ENCODE peak calls at places on chromosomes 7 and 10, in nine cellular contexts. K, S, N, Q, Y, T, R, E and H are unnamed samples.

GRCh38 chr7:142917447-142917846 is 16.1 kb downstream of the TRPV5 start:
- DNase-seq in R (no peak), E (no peak), N (no peak), S (no peak), K (no peak), T (no peak), Y (no peak), Q (no peak), H (no peak)

GRCh38 chr10:33009244-33010131 is 51.5 kb upstream of the ITGB1 start:
- DNase-seq in K (no peak), Y (no peak), S (no peak), T (no peak), R (no peak), N (no peak), E (no peak), Q (no peak), H (peak)

GRCh38 chr10:96842896-96843723 is 11.0 kb downstream of the LCOR start:
- DNase-seq in Q (no peak), S (no peak), E (no peak), T (no peak), K (no peak), Y (no peak), N (no peak), R (no peak), H (no peak)

GRCh38 chr7:22861576-22861975 is 38.9 kb upstream of the TOMM7 start:
- DNase-seq in E (no peak), K (no peak), T (no peak), Y (no peak), N (no peak), Q (no peak), S (no peak), R (no peak), H (no peak)

GRCh38 chr10:99573806-99574205 is 41.1 kb downstream of the NKX2-3 start:
- DNase-seq in E (no peak), K (no peak), S (no peak), T (no peak), R (no peak), Q (no peak), N (no peak), Y (no peak), H (no peak)

GRCh38 chr10:97043563-97043855 is 142.2 kb downstream of the SLIT1 start:
- DNase-seq in R (no peak), E (no peak), K (no peak), Q (no peak), S (no peak), N (no peak), T (no peak), Y (no peak), H (no peak)

GRCh38 chr7:2647594-2648172 is 15.9 kb downstream of the TTYH3 start:
- DNase-seq in N (no peak), E (no peak), R (no peak), Y (no peak), T (no peak), S (no peak), Q (no peak), K (no peak), H (no peak)

GRCh38 chr7:106485031-106485551 is 175.9 kb downstream of the CCDC71L start:
- DNase-seq in N (no peak), R (peak), K (no peak), Q (no peak), E (peak), Y (peak), T (no peak), S (no peak), H (peak)

GRCh38 chr10:77943086-77943901 is 16.7 kb upstream of the DLG5 start:
- DNase-seq in Q (no peak), N (no peak), Y (peak), K (peak), S (no peak), T (peak), R (peak), E (peak), H (peak)

GRCh38 chr7:115585015-115585655 is 445.4 kb downstream of the TFEC start:
- DNase-seq in Y (no peak), E (peak), R (no peak), T (no peak), S (no peak), Q (no peak), N (no peak), K (no peak), H (no peak)

GRCh38 chr10:45468110-45468509 is 94.1 kb downstream of the ALOX5 start:
- DNase-seq in R (no peak), K (no peak), T (no peak), Y (no peak), S (no peak), N (no peak), E (no peak), Q (no peak), H (no peak)

DNA sequence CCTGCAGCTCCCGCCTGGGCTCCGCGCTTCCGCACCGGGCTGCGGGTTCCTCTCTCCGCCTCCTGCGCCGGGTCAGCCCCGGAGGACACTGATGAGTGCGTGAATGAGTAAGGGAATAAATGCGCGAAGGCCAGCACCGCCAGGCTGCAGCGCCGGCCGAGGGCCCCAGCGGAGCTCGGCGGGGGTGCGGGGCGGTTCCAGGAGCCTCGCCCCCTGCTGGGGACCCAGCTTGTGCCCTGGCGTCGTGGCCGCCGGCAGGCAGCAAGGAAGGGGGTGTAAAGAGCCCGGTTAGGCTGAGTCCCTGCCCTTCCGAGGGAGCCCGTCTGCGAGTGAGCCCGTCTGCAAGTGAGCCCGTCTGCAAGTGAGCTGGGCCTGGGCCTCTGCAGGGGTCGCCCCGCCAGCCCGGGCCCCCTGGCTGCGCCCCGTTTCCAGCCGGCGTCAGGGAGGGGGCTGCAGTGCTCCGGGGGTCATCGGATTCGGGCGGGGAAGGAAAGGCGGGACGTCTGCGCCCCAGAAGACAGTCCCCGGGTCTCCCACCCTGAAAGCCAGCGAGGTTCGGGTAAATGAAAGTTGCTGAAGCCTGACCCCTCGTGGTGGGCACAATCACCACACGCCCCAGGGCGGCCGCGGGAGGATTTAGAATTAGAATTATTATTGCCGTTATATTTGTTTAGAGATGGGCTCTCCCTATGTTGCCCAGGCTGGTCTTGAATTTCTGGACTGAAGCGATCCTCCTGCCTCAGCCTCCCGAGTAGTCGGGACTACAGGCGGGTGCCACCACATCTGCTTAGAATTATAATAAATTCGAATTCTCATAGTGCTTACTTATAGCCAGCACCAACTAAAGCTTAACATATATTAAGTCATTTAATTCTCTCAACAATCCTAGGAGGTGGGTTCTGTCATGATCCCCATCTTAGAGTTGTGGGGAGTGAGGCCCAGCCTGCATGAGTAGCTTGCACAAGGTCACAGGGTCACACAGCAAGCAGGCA is 8.6 kb upstream of the CRYGN start:
- DNase-seq in E (no peak), N (peak), Y (peak), T (peak), R (peak), K (peak), Q (peak), S (peak), H (peak)
- H3K4me3 ChIP-seq in E (peak), N (peak), Y (peak), T (peak), R (peak), K (peak), Q (peak), S (peak), H (peak)

GRCh38 chr7:93226310-93226709 is at the start of gene HEPACAM2:
- DNase-seq in Q (no peak), T (no peak), K (no peak), S (no peak), E (no peak), N (no peak), Y (no peak), R (no peak), H (no peak)

GRCh38 chr7:93231799-93232672 is at the start of gene VPS50:
- DNase-seq in T (peak), S (peak), Y (peak), R (peak), N (peak), Q (peak), K (peak), E (peak), H (peak)

GRCh38 chr7:93228302-93228701 is 2.0 kb upstream of the HEPACAM2 start:
- DNase-seq in S (peak), Q (peak), E (peak), T (peak), K (peak), N (no peak), Y (peak), R (peak), H (peak)

GRCh38 chr7:93232673-93233018 is 480 bp downstream of the VPS50 start:
- DNase-seq in N (no peak), E (no peak), Q (no peak), S (no peak), T (no peak), K (no peak), R (peak), Y (peak), H (no peak)

DNA sequence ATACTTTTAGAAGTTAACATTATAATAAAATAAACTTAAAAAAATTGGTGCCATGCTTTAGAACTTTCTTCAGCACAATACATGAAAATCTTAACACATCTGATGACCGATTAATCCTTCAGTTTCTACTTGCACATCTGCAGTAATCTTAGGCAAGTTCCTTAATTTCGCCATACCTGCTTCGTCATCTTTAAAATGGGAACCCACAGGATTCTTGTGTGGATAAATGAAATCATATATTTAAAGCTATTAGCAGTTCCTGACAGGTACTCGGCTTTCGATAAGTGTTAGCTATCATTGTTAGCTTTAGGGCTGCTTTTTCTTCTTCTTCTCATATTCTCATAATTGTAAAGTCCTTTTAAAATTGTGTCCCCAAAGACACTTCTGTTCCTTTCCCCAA is 902 bp upstream of the VPS50 start:
- DNase-seq in N (no peak), Y (no peak), K (no peak), S (no peak), T (no peak), E (no peak), R (peak), Q (no peak), H (no peak)
- H3K4me3 ChIP-seq in N (peak), Y (peak), K (peak), S (peak), T (peak), E (peak), R (peak), Q (peak), H (peak)

DNA sequence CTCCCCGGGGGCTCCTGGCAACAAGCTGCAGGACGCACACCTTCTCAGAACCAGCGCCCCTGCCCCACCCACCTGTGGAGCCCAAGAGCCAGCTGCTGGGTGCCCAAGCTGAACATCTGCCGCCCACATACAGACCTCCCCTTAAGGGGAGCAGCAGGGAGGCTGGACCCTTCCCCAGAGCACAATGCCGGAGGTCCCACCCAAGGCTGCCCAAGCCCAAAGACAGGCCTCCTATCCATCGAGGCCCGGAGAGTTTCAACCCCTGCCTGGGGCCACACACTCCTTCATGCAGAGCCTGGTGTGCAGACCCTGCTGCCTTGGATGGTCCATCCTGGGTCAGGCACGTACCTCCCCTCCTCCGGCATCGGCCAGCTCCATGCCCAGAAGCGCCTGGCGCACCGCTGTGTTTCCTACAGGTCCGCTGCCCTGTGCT is 48.7 kb downstream of the VIPR2 start:
- DNase-seq in R (no peak), E (no peak), S (no peak), Y (no peak), Q (no peak), T (no peak), N (no peak), K (no peak), H (no peak)
- H3K4me3 ChIP-seq in R (no peak), E (no peak), S (no peak), Y (no peak), Q (no peak), T (no peak), N (no peak), K (no peak), H (no peak)

DNA sequence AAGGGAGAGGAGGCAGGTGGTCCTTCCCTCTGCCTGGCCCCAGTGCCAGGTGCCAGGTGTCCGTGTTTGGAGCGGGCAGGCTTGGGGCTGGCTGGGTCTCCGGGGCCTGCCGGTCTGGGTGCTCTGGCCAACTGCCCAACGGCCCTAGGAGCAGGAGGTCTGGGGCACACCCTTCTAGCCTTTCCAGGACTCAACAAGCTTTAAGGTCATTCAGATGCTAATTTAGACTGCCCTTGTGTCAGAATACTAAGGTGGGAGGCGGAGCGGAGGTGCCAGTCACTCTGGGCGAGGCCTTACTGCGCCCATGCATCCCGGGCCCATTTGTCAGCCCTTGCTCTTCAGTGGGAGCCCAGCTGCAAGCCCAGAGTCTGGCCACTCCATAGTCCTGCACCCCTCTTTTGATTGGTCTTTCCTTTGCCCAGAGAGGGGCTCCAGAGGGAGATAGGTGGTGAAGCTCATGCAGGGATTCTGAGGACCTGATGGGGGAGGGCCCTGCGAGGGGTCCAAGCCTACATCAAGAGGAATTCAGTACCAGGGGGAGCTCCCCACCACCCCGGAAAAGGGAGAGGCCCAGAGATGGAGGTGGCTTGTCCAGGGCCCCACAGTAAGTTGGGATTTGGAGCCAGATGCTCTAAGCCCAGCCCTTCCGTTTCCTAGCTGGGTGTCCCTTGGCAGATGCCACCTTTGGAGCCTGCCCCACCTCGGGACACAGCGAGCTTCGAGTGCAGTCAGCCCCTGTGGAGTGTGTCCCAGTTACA is 1.3 kb downstream of the PGAM2 start:
- DNase-seq in K (no peak), E (no peak), N (no peak), S (no peak), R (no peak), Y (no peak), Q (no peak), T (no peak), H (no peak)
- H3K4me3 ChIP-seq in K (no peak), E (no peak), N (no peak), S (peak), R (no peak), Y (no peak), Q (no peak), T (no peak), H (no peak)

DNA sequence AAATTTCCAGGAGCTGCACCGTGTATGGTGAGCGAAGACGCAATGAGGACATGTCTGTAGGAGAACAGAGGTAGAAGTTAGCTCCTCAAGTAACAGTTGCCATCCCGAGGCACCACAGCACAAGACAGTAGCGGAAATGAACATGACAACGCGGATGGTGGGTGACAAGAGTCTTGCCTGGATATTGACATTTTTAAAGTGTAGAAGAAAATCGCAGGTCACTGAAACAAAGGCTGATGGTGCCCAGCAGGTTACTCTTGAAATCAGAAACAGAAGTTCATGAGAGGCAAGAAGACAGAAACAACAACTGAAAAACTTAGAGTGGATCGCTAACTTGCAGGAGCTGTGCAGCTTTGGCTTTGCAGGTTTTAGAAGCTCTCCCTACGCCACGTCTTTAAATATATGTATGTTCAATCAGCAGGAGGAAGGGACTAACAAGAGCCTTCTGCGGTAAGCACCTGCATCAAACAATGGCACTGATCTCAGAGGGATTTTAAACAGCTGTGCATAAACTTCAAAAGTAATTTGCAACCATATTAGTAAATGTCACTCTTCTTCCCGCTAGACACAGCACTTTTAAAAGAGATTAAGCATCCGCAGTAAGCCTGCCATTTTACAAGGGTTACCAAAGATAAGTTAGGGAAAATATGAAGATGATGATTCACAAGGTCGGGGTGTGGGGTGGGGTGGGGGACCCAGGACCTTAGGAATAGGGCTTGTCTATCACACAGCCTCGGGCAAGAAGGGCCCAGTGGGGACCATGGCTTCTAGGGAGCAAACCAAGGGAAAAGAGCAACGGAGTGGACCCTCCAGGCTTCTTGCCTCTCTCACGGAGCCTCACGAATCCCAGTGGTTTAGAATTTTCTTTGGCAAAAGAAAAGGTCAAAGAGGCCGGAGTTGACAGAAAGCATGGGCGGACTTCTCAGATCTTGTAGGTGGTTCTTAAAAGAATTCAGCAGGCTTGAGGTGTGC is 1.6 kb downstream of the PRKCQ start:
- DNase-seq in K (no peak), Q (no peak), N (no peak), S (no peak), R (no peak), Y (no peak), E (no peak), T (no peak), H (no peak)
- H3K4me3 ChIP-seq in K (no peak), Q (peak), N (no peak), S (no peak), R (no peak), Y (no peak), E (no peak), T (no peak), H (no peak)

GRCh38 chr7:101172005-101172853 is 6.9 kb upstream of the VGF start:
- DNase-seq in T (no peak), E (no peak), S (no peak), Q (no peak), Y (no peak), R (no peak), N (no peak), K (no peak), H (no peak)
- H3K4me3 ChIP-seq in T (peak), E (no peak), S (no peak), Q (no peak), Y (no peak), R (no peak), N (no peak), K (no peak), H (no peak)

GRCh38 chr10:103466734-103467133 is 8.0 kb upstream of the CALHM1 start:
- DNase-seq in N (no peak), R (no peak), Y (peak), E (peak), T (no peak), S (no peak), Q (no peak), K (no peak), H (peak)
- H3K4me3 ChIP-seq in N (no peak), R (no peak), Y (no peak), E (no peak), T (no peak), S (no peak), Q (no peak), K (no peak), H (no peak)